ENCODE peak calls at places on chromosomes 1 and 21, in five cellular contexts. S is T-helper 9 cell, Q is mesendoderm, V is non-pigmented ciliary epithelial cell, Y is AG04450. D is an unnamed sample.
A peak's percentile ranks its signal among the peaks of the same experiment; 100 is the strongest.

GRCh38 chr1:38779491-38779890 is 80.1 kb downstream of the RRAGC start:
- DNase-seq in S (no peak), V (no peak), Q (no peak), Y (no peak), D (no peak)

GRCh38 chr1:162011337-162012012 is 12.2 kb downstream of the OLFML2B start:
- DNase-seq in S (no peak), Q (no peak), V (no peak), Y (no peak), D (no peak)

GRCh38 chr1:78176448-78176847 is 130.7 kb downstream of the GIPC2 start:
- DNase-seq in Q (no peak), Y (peak; percentile 69), S (no peak), V (peak; percentile 70), D (no peak)

GRCh38 chr1:37553598-37553926 is 531 bp downstream of the SNIP1 start:
- DNase-seq in V (no peak), S (no peak), Q (no peak), Y (no peak), D (no peak)

GRCh38 chr1:8202182-8202905 is 115.6 kb upstream of the SLC45A1 start:
- DNase-seq in Q (no peak), S (no peak), V (peak; percentile 85), Y (peak; percentile 70), D (no peak)

GRCh38 chr21:42619841-42620240 is 33.6 kb upstream of the PDE9A start:
- DNase-seq in S (no peak), V (no peak), Q (no peak), Y (no peak), D (no peak)

GRCh38 chr21:34743831-34744230 is 75.0 kb downstream of the CLIC6 start:
- DNase-seq in V (peak; percentile 8), Y (no peak), Q (no peak), S (no peak), D (no peak)

GRCh38 chr21:16476056-16476850 is 746.5 kb downstream of the USP25 start:
- DNase-seq in Y (no peak), S (no peak), V (no peak), Q (no peak), D (no peak)

GRCh38 chr1:17104782-17105181 is 14.5 kb downstream of the PADI2 start:
- DNase-seq in Q (no peak), Y (no peak), S (no peak), V (no peak), D (no peak)

GRCh38 chr1:8061210-8061609 is 35.1 kb upstream of the ERRFI1 start:
- DNase-seq in Y (peak; percentile 87), Q (no peak), V (peak; percentile 95), S (no peak), D (no peak)

GRCh38 chr1:191026828-191027227 is 549.2 kb upstream of the BRINP3 start:
- DNase-seq in V (no peak), Y (no peak), S (no peak), Q (no peak), D (no peak)

GRCh38 chr1:112114540-112114939 is 125.1 kb upstream of the KCND3 start:
- DNase-seq in Y (no peak), S (no peak), Q (peak; percentile 45), V (no peak), D (no peak)

GRCh38 chr1:31797216-31797615 is 18.6 kb downstream of the SPOCD1 start:
- DNase-seq in Y (no peak), V (no peak), Q (no peak), S (no peak), D (no peak)

GRCh38 chr1:205826975-205827374 is 14.0 kb upstream of the SLC41A1 start:
- DNase-seq in S (no peak), Y (no peak), V (no peak), Q (no peak), D (no peak)

GRCh38 chr1:216726435-216726834 is 3.2 kb upstream of the ESRRG start:
- DNase-seq in Y (no peak), Q (no peak), V (no peak), S (no peak), D (no peak)

GRCh38 chr1:30737357-30738039 is 14.1 kb upstream of the MATN1 start:
- DNase-seq in V (no peak), S (no peak), Y (no peak), Q (no peak), D (no peak)

GRCh38 chr1:100643430-100644196 is 75.9 kb upstream of the VCAM1 start:
- DNase-seq in S (no peak), V (no peak), Y (no peak), Q (no peak), D (no peak)

GRCh38 chr1:228368801-228369607 is 37.6 kb downstream of the TRIM11 start:
- DNase-seq in Y (no peak), V (no peak), Q (no peak), S (no peak), D (no peak)

GRCh38 chr1:182133181-182133580 is 71.7 kb upstream of the ZNF648 start:
- DNase-seq in Q (no peak), Y (no peak), S (no peak), V (no peak), D (no peak)

GRCh38 chr1:18041107-18041506 is 66.5 kb upstream of the IGSF21 start:
- DNase-seq in Q (no peak), S (no peak), V (no peak), Y (no peak), D (no peak)

GRCh38 chr1:109112056-109112651 is 1.8 kb upstream of the ELAPOR1 start:
- DNase-seq in Q (peak; percentile 43), V (no peak), Y (no peak), S (no peak), D (no peak)

GRCh38 chr1:48693180-48693579 is 83.5 kb downstream of the BEND5 start:
- DNase-seq in Q (no peak), V (no peak), Y (no peak), S (no peak), D (no peak)

GRCh38 chr1:204659061-204659460 is 26.5 kb downstream of the LRRN2 start:
- DNase-seq in S (no peak), Q (no peak), Y (no peak), V (no peak), D (no peak)

GRCh38 chr1:54995013-54995760 is 3.5 kb upstream of the BSND start:
- DNase-seq in Y (no peak), V (no peak), Q (peak; percentile 40), S (no peak), D (no peak)

GRCh38 chr1:204971700-204972336 is 71.2 kb upstream of the CNTN2 start:
- DNase-seq in Q (peak; percentile 30), Y (no peak), V (peak; percentile 50), S (no peak), D (no peak)

GRCh38 chr1:240720891-240721450 is 109.0 kb upstream of the GREM2 start:
- DNase-seq in S (no peak), V (no peak), Y (no peak), Q (no peak), D (no peak)

GRCh38 chr1:41368384-41368783 is 7.2 kb downstream of the FOXO6 start:
- DNase-seq in Q (no peak), S (no peak), V (no peak), Y (no peak), D (no peak)

GRCh38 chr1:202664083-202664482 is 46.2 kb downstream of the SYT2 start:
- DNase-seq in V (no peak), S (no peak), Q (no peak), Y (no peak), D (no peak)

GRCh38 chr1:235708390-235708962 is 58.9 kb upstream of the GNG4 start:
- DNase-seq in Y (no peak), S (no peak), V (no peak), Q (no peak), D (no peak)

GRCh38 chr1:63892632-63893395 is 119.0 kb downstream of the ROR1 start:
- DNase-seq in Q (no peak), V (peak; percentile 72), Y (no peak), S (no peak), D (no peak)

GRCh38 chr1:15734901-15735300 is 1.2 kb upstream of the SLC25A34 start:
- DNase-seq in S (no peak), Y (no peak), Q (no peak), V (no peak), D (no peak)

GRCh38 chr1:236395780-236396664 is 1.9 kb downstream of the EDARADD start:
- DNase-seq in Y (no peak), S (no peak), V (no peak), Q (peak; percentile 16), D (no peak)

GRCh38 chr1:45275054-45275453 is 51.6 kb upstream of the HPDL start:
- DNase-seq in Q (peak; percentile 34), V (no peak), S (no peak), Y (no peak), D (no peak)

GRCh38 chr21:34942911-34943310 is 106.2 kb downstream of the RUNX1 start:
- DNase-seq in V (no peak), Q (no peak), S (no peak), Y (no peak), D (no peak)

GRCh38 chr1:54826226-54826816 is 25.2 kb upstream of the TTC22 start:
- DNase-seq in Y (no peak), Q (no peak), V (no peak), S (no peak), D (no peak)

GRCh38 chr21:45433911-45434644 is 29.1 kb downstream of the COL18A1 start:
- DNase-seq in Y (no peak), V (no peak), Q (no peak), S (no peak), D (no peak)

D was measured in T-cell.